ENCODE peak calls at places on chromosomes 5 and 9, in seven cellular contexts. Y, V, J, I, O, F and P are unnamed samples.

GRCh38 chr9:111828193-111828592 is 33.5 kb upstream of the SHOC1 start:
- DNase-seq in Y (no peak), V (no peak), J (peak), I (no peak), O (peak), F (peak), P (peak)

GRCh38 chr9:31588010-31588409 is 796.4 kb upstream of the ACO1 start:
- DNase-seq in Y (no peak), V (no peak), J (no peak), I (no peak), O (no peak), F (no peak), P (no peak)

GRCh38 chr9:122406264-122406890 is 35.6 kb downstream of the PTGS1 start:
- DNase-seq in Y (no peak), V (no peak), J (no peak), I (no peak), O (no peak), F (no peak), P (no peak)

GRCh38 chr5:37839441-37840035 is 303 bp downstream of the GDNF start:
- DNase-seq in Y (no peak), V (no peak), J (peak), I (no peak), O (peak), F (peak), P (peak)

GRCh38 chr5:79261907-79262306 is 26.0 kb downstream of the JMY start:
- DNase-seq in Y (peak), V (no peak), J (no peak), I (no peak), O (no peak), F (no peak), P (no peak)

GRCh38 chr5:169554251-169554650 is 29.3 kb upstream of the SPDL1 start:
- DNase-seq in Y (no peak), V (no peak), J (no peak), I (no peak), O (no peak), F (no peak), P (no peak)

GRCh38 chr5:134592141-134592746 is 40.4 kb downstream of the SAR1B start:
- DNase-seq in Y (no peak), V (no peak), J (peak), I (peak), O (peak), F (peak), P (peak)

GRCh38 chr5:125367702-125368101 is 621.3 kb upstream of the ZNF608 start:
- DNase-seq in Y (no peak), V (no peak), J (no peak), I (no peak), O (no peak), F (peak), P (no peak)

GRCh38 chr5:14250094-14250777 is 107.1 kb downstream of the TRIO start:
- DNase-seq in Y (no peak), V (peak), J (peak), I (peak), O (no peak), F (peak), P (peak)

GRCh38 chr5:35199886-35200285 is 30.4 kb downstream of the PRLR start:
- DNase-seq in Y (no peak), V (no peak), J (no peak), I (no peak), O (no peak), F (no peak), P (no peak)

GRCh38 chr5:136051486-136052220 is 22.9 kb downstream of the TGFBI start:
- DNase-seq in Y (no peak), V (peak), J (no peak), I (no peak), O (no peak), F (no peak), P (no peak)